ENCODE peak calls at places on chromosomes 4 and X, in ten cellular contexts. One of them, this sample, is unnamed.

GRCh38 chr4:24642941-24643628 is 58.7 kb upstream of the DHX15 start:
- DNase-seq in PC-9: peak; percentile 53
- DNase-seq in CD8-positive, alpha-beta T cell: no peak
- DNase-seq in esophagus squamous epithelium: no peak
- DNase-seq in cardiac muscle cell: no peak
- DNase-seq in stomach: no peak
- DNase-seq in body of pancreas: no peak
- DNase-seq in endothelial cell of umbilical vein: no peak
- DNase-seq in Panc1: no peak
- DNase-seq in left ventricle myocardium inferior: no peak
- DNase-seq in this sample: no peak

GRCh38 chr4:7226464-7226863 is 34.1 kb downstream of the SORCS2 start:
- DNase-seq in body of pancreas: no peak
- DNase-seq in PC-9: no peak
- DNase-seq in Panc1: no peak
- DNase-seq in CD8-positive, alpha-beta T cell: no peak
- DNase-seq in esophagus squamous epithelium: no peak
- DNase-seq in left ventricle myocardium inferior: no peak
- DNase-seq in cardiac muscle cell: no peak
- DNase-seq in stomach: no peak
- DNase-seq in endothelial cell of umbilical vein: no peak
- DNase-seq in this sample: no peak

GRCh38 chr4:3529363-3529762 is 2.9 kb downstream of the LRPAP1 start:
- DNase-seq in endothelial cell of umbilical vein: no peak
- DNase-seq in esophagus squamous epithelium: no peak
- DNase-seq in body of pancreas: no peak
- DNase-seq in PC-9: no peak
- DNase-seq in CD8-positive, alpha-beta T cell: no peak
- DNase-seq in Panc1: no peak
- DNase-seq in cardiac muscle cell: no peak
- DNase-seq in left ventricle myocardium inferior: peak; percentile 53
- DNase-seq in stomach: no peak
- DNase-seq in this sample: no peak

GRCh38 chrX:113384628-113385027 is 544.0 kb upstream of the AMOT start:
- DNase-seq in esophagus squamous epithelium: no peak
- DNase-seq in cardiac muscle cell: no peak
- DNase-seq in left ventricle myocardium inferior: no peak
- DNase-seq in stomach: no peak
- DNase-seq in PC-9: no peak
- DNase-seq in Panc1: peak; percentile 42
- DNase-seq in endothelial cell of umbilical vein: peak; percentile 83
- DNase-seq in CD8-positive, alpha-beta T cell: no peak
- DNase-seq in body of pancreas: no peak
- DNase-seq in this sample: no peak

GRCh38 chr4:163542275-163542674 is 47.8 kb downstream of the TMA16 start:
- DNase-seq in stomach: no peak
- DNase-seq in PC-9: peak; percentile 5
- DNase-seq in endothelial cell of umbilical vein: no peak
- DNase-seq in Panc1: no peak
- DNase-seq in CD8-positive, alpha-beta T cell: no peak
- DNase-seq in left ventricle myocardium inferior: no peak
- DNase-seq in cardiac muscle cell: no peak
- DNase-seq in esophagus squamous epithelium: no peak
- DNase-seq in body of pancreas: no peak
- DNase-seq in this sample: no peak

GRCh38 chr4:78876568-78877320 is 62.5 kb downstream of the PAQR3 start:
- DNase-seq in cardiac muscle cell: no peak
- DNase-seq in esophagus squamous epithelium: no peak
- DNase-seq in body of pancreas: no peak
- DNase-seq in left ventricle myocardium inferior: no peak
- DNase-seq in CD8-positive, alpha-beta T cell: no peak
- DNase-seq in PC-9: no peak
- DNase-seq in Panc1: no peak
- DNase-seq in endothelial cell of umbilical vein: no peak
- DNase-seq in stomach: no peak
- DNase-seq in this sample: no peak

GRCh38 chrX:2678583-2678982 is 12.5 kb upstream of the CD99 start:
- DNase-seq in CD8-positive, alpha-beta T cell: no peak
- DNase-seq in stomach: no peak
- DNase-seq in esophagus squamous epithelium: no peak
- DNase-seq in body of pancreas: no peak
- DNase-seq in left ventricle myocardium inferior: no peak
- DNase-seq in PC-9: no peak
- DNase-seq in cardiac muscle cell: no peak
- DNase-seq in endothelial cell of umbilical vein: no peak
- DNase-seq in Panc1: no peak
- DNase-seq in this sample: no peak

GRCh38 chr4:163332526-163333405 is at the start of gene NPY1R:
- DNase-seq in Panc1: peak; percentile 32
- DNase-seq in left ventricle myocardium inferior: peak; percentile 48
- DNase-seq in esophagus squamous epithelium: no peak
- DNase-seq in endothelial cell of umbilical vein: peak; percentile 80
- DNase-seq in stomach: peak; percentile 65
- DNase-seq in body of pancreas: peak; percentile 83
- DNase-seq in PC-9: peak; percentile 73
- DNase-seq in CD8-positive, alpha-beta T cell: no peak
- DNase-seq in cardiac muscle cell: peak; percentile 87
- DNase-seq in this sample: no peak

GRCh38 chrX:30215357-30215843 is at the start of gene MAGEB2:
- DNase-seq in body of pancreas: no peak
- DNase-seq in esophagus squamous epithelium: no peak
- DNase-seq in Panc1: no peak
- DNase-seq in left ventricle myocardium inferior: no peak
- DNase-seq in cardiac muscle cell: no peak
- DNase-seq in CD8-positive, alpha-beta T cell: no peak
- DNase-seq in endothelial cell of umbilical vein: no peak
- DNase-seq in stomach: no peak
- DNase-seq in PC-9: no peak
- DNase-seq in this sample: no peak

GRCh38 chr4:124433500-124433899 is 279.0 kb downstream of the ANKRD50 start:
- DNase-seq in body of pancreas: no peak
- DNase-seq in endothelial cell of umbilical vein: peak; percentile 76
- DNase-seq in esophagus squamous epithelium: no peak
- DNase-seq in Panc1: no peak
- DNase-seq in PC-9: no peak
- DNase-seq in CD8-positive, alpha-beta T cell: no peak
- DNase-seq in cardiac muscle cell: no peak
- DNase-seq in stomach: no peak
- DNase-seq in left ventricle myocardium inferior: no peak
- DNase-seq in this sample: no peak

GRCh38 chrX:131778269-131779218 is 234.7 kb downstream of the OR13H1 start:
- DNase-seq in endothelial cell of umbilical vein: no peak
- DNase-seq in PC-9: no peak
- DNase-seq in left ventricle myocardium inferior: no peak
- DNase-seq in stomach: peak; percentile 77
- DNase-seq in cardiac muscle cell: no peak
- DNase-seq in Panc1: no peak
- DNase-seq in body of pancreas: peak; percentile 86
- DNase-seq in CD8-positive, alpha-beta T cell: no peak
- DNase-seq in esophagus squamous epithelium: peak; percentile 7
- DNase-seq in this sample: no peak

GRCh38 chr4:146513548-146513947 is 8.2 kb downstream of the SLC10A7 start:
- DNase-seq in CD8-positive, alpha-beta T cell: no peak
- DNase-seq in esophagus squamous epithelium: no peak
- DNase-seq in Panc1: no peak
- DNase-seq in cardiac muscle cell: no peak
- DNase-seq in endothelial cell of umbilical vein: no peak
- DNase-seq in PC-9: no peak
- DNase-seq in body of pancreas: no peak
- DNase-seq in left ventricle myocardium inferior: no peak
- DNase-seq in stomach: no peak
- DNase-seq in this sample: no peak

GRCh38 chr4:17561195-17561909 is 15.6 kb upstream of the LAP3 start:
- DNase-seq in PC-9: no peak
- DNase-seq in left ventricle myocardium inferior: no peak
- DNase-seq in stomach: no peak
- DNase-seq in esophagus squamous epithelium: no peak
- DNase-seq in endothelial cell of umbilical vein: no peak
- DNase-seq in CD8-positive, alpha-beta T cell: no peak
- DNase-seq in cardiac muscle cell: no peak
- DNase-seq in body of pancreas: no peak
- DNase-seq in Panc1: no peak
- DNase-seq in this sample: no peak

GRCh38 chrX:109826954-109827708 is 94.1 kb upstream of the ACSL4 start:
- DNase-seq in CD8-positive, alpha-beta T cell: no peak
- DNase-seq in cardiac muscle cell: no peak
- DNase-seq in stomach: no peak
- DNase-seq in endothelial cell of umbilical vein: no peak
- DNase-seq in Panc1: no peak
- DNase-seq in body of pancreas: no peak
- DNase-seq in PC-9: peak; percentile 46
- DNase-seq in left ventricle myocardium inferior: no peak
- DNase-seq in esophagus squamous epithelium: no peak
- DNase-seq in this sample: no peak

GRCh38 chrX:154534526-154535322 is 11.9 kb downstream of the G6PD start:
- DNase-seq in esophagus squamous epithelium: peak; percentile 33
- DNase-seq in endothelial cell of umbilical vein: peak; percentile 63
- DNase-seq in left ventricle myocardium inferior: peak; percentile 80
- DNase-seq in Panc1: no peak
- DNase-seq in PC-9: peak; percentile 89
- DNase-seq in CD8-positive, alpha-beta T cell: peak; percentile 87
- DNase-seq in cardiac muscle cell: peak; percentile 87
- DNase-seq in body of pancreas: peak; percentile 95
- DNase-seq in stomach: peak; percentile 93
- DNase-seq in this sample: peak; percentile 81

DNA sequence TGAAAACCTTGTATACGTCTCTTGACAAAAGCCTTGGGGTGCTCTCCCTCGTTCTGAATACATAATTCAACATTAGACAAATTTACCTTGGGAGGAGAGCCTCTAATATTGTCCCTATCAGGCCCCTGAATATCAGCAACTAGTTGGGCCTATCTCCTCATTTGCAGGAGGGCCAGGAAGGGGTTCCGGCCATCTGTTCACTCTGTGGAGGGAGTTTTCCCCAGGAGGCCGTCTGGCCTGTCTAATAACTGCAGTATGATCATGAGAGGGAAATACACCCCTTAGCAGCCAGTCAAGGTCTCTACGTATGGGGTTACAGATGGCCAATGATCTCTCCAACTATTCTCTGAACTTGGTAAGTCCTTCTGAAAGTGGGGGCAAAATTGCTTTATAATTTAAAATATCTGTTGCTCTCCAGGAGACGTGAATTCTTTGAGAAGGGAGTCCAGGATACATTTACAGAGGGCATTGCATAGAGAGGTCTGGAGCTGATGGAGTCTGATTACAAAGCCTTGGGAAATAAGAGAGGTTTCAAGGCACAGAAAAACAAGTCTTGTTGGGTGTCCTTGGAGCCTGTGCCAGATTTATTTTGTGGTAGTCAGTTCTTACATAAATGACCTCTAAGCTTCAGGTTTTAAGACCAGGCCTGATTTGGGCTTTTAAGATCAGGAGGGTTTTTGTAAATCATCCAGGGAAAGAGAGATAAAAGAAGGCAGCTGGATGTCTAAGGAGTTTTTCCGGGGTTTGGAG is 48.2 kb upstream of the UXT start:
- DNase-seq in CD8-positive, alpha-beta T cell: no peak
- DNase-seq in stomach: no peak
- DNase-seq in endothelial cell of umbilical vein: no peak
- DNase-seq in body of pancreas: no peak
- DNase-seq in esophagus squamous epithelium: no peak
- DNase-seq in left ventricle myocardium inferior: no peak
- DNase-seq in Panc1: no peak
- DNase-seq in PC-9: no peak
- DNase-seq in cardiac muscle cell: no peak
- DNase-seq in this sample: no peak
- H3K4me3 ChIP-seq in CD8-positive, alpha-beta T cell: no peak overlapping the region
- H3K4me3 ChIP-seq in stomach: no peak overlapping the region
- H3K4me3 ChIP-seq in endothelial cell of umbilical vein: no peak overlapping the region
- H3K4me3 ChIP-seq in body of pancreas: no peak overlapping the region
- H3K4me3 ChIP-seq in esophagus squamous epithelium: no peak overlapping the region
- H3K4me3 ChIP-seq in left ventricle myocardium inferior: no peak overlapping the region
- H3K4me3 ChIP-seq in Panc1: no peak overlapping the region
- H3K4me3 ChIP-seq in PC-9: no peak overlapping the region
- H3K4me3 ChIP-seq in cardiac muscle cell: no peak overlapping the region
- H3K4me3 ChIP-seq in this sample: no peak overlapping the region

GRCh38 chr4:36349904-36350554 is 68.6 kb downstream of the DTHD1 start:
- DNase-seq in stomach: no peak
- DNase-seq in Panc1: no peak
- DNase-seq in PC-9: peak; percentile 4
- DNase-seq in left ventricle myocardium inferior: no peak
- DNase-seq in CD8-positive, alpha-beta T cell: no peak
- DNase-seq in body of pancreas: no peak
- DNase-seq in endothelial cell of umbilical vein: no peak
- DNase-seq in esophagus squamous epithelium: no peak
- DNase-seq in cardiac muscle cell: no peak
- DNase-seq in this sample: no peak
- H3K27ac ChIP-seq in stomach: no peak overlapping the region
- H3K27ac ChIP-seq in Panc1: no peak overlapping the region
- H3K27ac ChIP-seq in PC-9: no peak overlapping the region
- H3K27ac ChIP-seq in left ventricle myocardium inferior: no peak overlapping the region
- H3K27ac ChIP-seq in CD8-positive, alpha-beta T cell: no peak overlapping the region
- H3K27ac ChIP-seq in body of pancreas: no peak overlapping the region
- H3K27ac ChIP-seq in endothelial cell of umbilical vein: no peak overlapping the region
- H3K27ac ChIP-seq in esophagus squamous epithelium: no peak overlapping the region
- H3K27ac ChIP-seq in cardiac muscle cell: no peak overlapping the region
- H3K27ac ChIP-seq in this sample: no peak overlapping the region

DNA sequence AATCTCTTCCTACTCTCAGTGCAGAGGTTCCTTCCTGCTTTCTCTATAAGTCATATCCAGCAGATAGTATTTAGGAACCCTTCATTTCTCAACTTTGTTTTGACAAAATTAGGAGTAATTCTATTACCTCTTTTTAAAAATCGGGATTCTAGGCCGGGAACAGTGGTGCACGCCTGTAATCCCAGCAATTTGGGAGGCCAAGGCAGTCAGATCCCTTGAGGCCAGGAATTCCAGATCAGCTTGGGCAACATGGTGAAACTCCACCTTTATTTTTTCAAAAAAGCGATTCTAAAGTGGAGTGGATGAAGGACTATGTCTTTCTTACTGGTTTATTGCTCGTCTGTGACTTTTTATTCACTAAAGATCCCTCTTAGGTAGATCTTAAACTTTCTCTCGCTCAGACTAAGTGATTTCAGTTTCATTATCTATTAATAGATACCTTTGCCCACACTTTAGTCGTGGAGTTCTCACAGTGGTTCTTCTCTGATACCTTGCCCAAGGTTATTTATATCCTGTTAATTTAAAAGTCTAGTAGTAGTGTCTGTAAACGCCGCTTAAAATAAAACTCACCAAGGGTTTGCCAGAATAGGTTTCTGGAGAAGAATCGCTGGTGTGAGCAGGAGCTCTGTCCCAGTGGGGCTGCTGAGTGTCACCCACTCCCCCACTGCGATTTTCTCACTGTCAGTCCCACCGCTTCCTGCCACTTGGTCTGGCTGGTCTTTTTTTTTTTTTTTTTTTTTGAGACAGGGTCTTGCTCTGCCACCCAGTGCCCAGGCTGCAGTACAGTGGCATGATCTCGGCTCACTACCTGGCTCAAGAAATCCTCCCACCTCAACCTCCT is 27.0 kb upstream of the TMEM131L start:
- DNase-seq in cardiac muscle cell: no peak
- DNase-seq in endothelial cell of umbilical vein: no peak
- DNase-seq in body of pancreas: no peak
- DNase-seq in esophagus squamous epithelium: no peak
- DNase-seq in stomach: no peak
- DNase-seq in PC-9: no peak
- DNase-seq in left ventricle myocardium inferior: no peak
- DNase-seq in Panc1: no peak
- DNase-seq in CD8-positive, alpha-beta T cell: peak; percentile 49
- DNase-seq in this sample: no peak
- H3K4me1 ChIP-seq in cardiac muscle cell: no peaks in the 10 kb centered on the region
- H3K4me1 ChIP-seq in endothelial cell of umbilical vein: no peaks in the 10 kb centered on the region
- H3K4me1 ChIP-seq in body of pancreas: peaks cover under 1% of the 10 kb centered on the region
- H3K4me1 ChIP-seq in esophagus squamous epithelium: no peaks in the 10 kb centered on the region
- H3K4me1 ChIP-seq in stomach: no peaks in the 10 kb centered on the region
- H3K4me1 ChIP-seq in PC-9: no peaks in the 10 kb centered on the region
- H3K4me1 ChIP-seq in left ventricle myocardium inferior: no peaks in the 10 kb centered on the region
- H3K4me1 ChIP-seq in Panc1: no peaks in the 10 kb centered on the region
- H3K4me1 ChIP-seq in CD8-positive, alpha-beta T cell: peaks cover 31% of the 10 kb centered on the region
- H3K4me1 ChIP-seq in this sample: peaks cover 12% of the 10 kb centered on the region

GRCh38 chr4:144645102-144645469 is 870 bp upstream of the HHIP start:
- DNase-seq in CD8-positive, alpha-beta T cell: no peak
- DNase-seq in Panc1: no peak
- DNase-seq in left ventricle myocardium inferior: no peak
- DNase-seq in PC-9: no peak
- DNase-seq in cardiac muscle cell: no peak
- DNase-seq in endothelial cell of umbilical vein: no peak
- DNase-seq in stomach: no peak
- DNase-seq in esophagus squamous epithelium: no peak
- DNase-seq in body of pancreas: peak; percentile 46
- DNase-seq in this sample: no peak
- H3K4me3 ChIP-seq in CD8-positive, alpha-beta T cell: no peak overlapping the region
- H3K4me3 ChIP-seq in Panc1: no peak overlapping the region
- H3K4me3 ChIP-seq in left ventricle myocardium inferior: peak overlapping the region; percentile 65
- H3K4me3 ChIP-seq in PC-9: no peak overlapping the region
- H3K4me3 ChIP-seq in cardiac muscle cell: peak overlapping the region; percentile 52
- H3K4me3 ChIP-seq in endothelial cell of umbilical vein: peak overlapping the region; percentile 100
- H3K4me3 ChIP-seq in stomach: peak overlapping the region; percentile 62
- H3K4me3 ChIP-seq in esophagus squamous epithelium: peak overlapping the region; percentile 33
- H3K4me3 ChIP-seq in body of pancreas: peak overlapping the region; percentile 29
- H3K4me3 ChIP-seq in this sample: no peak overlapping the region